ENCODE peak calls at places on chromosomes 4 and X, in ten cellular contexts. O is stimulated activated CD4-positive, alpha-beta T cell treated with anti-CD3 and anti-CD28 coated beads, Interleukin-4, amount 100 ng/mL, for 24 hours; L is stromal cell of bone marrow; E is astrocyte; W is ACHN; K is H4; G is GM03348; F is head of caudate nucleus; Q is hepatocyte; T is GM12865. C is an unnamed sample.

GRCh38 chr4:182897601-182898478 is 19.3 kb downstream of the DCTD start:
- DNase-seq in O (no peak), L (no peak), E (no peak), W (no peak), K (no peak), G (no peak), F (no peak), Q (peak), T (no peak), C (no peak)

GRCh38 chrX:13702390-13702789 is 13.5 kb downstream of the RAB9A start:
- DNase-seq in O (no peak), L (no peak), E (no peak), W (no peak), K (no peak), G (no peak), F (no peak), Q (no peak), T (no peak), C (no peak)

GRCh38 chr4:88457307-88458090 is 580 bp downstream of the HERC5 start:
- DNase-seq in O (peak), L (no peak), E (peak), W (peak), K (peak), G (peak), F (no peak), Q (peak), T (peak), C (peak)

GRCh38 chr4:141388483-141388882 is 167.8 kb downstream of the ZNF330 start:
- DNase-seq in O (no peak), L (no peak), E (peak), W (no peak), K (no peak), G (peak), F (no peak), Q (no peak), T (no peak), C (no peak)

GRCh38 chr4:114607086-114607485 is 8.5 kb downstream of the UGT8 start:
- DNase-seq in O (no peak), L (no peak), E (no peak), W (no peak), K (no peak), G (no peak), F (no peak), Q (no peak), T (no peak), C (no peak)

GRCh38 chr4:185796176-185796575 is 15.8 kb downstream of the SORBS2 start:
- DNase-seq in O (no peak), L (no peak), E (no peak), W (no peak), K (no peak), G (peak), F (no peak), Q (no peak), T (no peak), C (no peak)

GRCh38 chrX:154140206-154140605 is 3.8 kb upstream of the OPN1LW start:
- DNase-seq in O (no peak), L (no peak), E (no peak), W (no peak), K (no peak), G (no peak), F (no peak), Q (no peak), T (no peak), C (no peak)

GRCh38 chr4:145716661-145717200 is 36.8 kb downstream of the C4orf51 start:
- DNase-seq in O (no peak), L (no peak), E (no peak), W (no peak), K (no peak), G (no peak), F (no peak), Q (no peak), T (no peak), C (no peak)

GRCh38 chr4:18917689-18918088 is 896.1 kb upstream of the LCORL start:
- DNase-seq in O (no peak), L (no peak), E (peak), W (no peak), K (no peak), G (no peak), F (no peak), Q (no peak), T (no peak), C (no peak)

GRCh38 chrX:44183329-44183728 is 160.1 kb downstream of the EFHC2 start:
- DNase-seq in O (no peak), L (no peak), E (no peak), W (no peak), K (peak), G (no peak), F (no peak), Q (no peak), T (no peak), C (no peak)

GRCh38 chr4:155853189-155853588 is 12.9 kb downstream of the ASIC5 start:
- DNase-seq in O (no peak), L (no peak), E (no peak), W (no peak), K (no peak), G (no peak), F (no peak), Q (no peak), T (no peak), C (no peak)

GRCh38 chr4:75612306-75612705 is 18.0 kb downstream of the CDKL2 start:
- DNase-seq in O (no peak), L (no peak), E (no peak), W (no peak), K (no peak), G (no peak), F (no peak), Q (no peak), T (no peak), C (no peak)

GRCh38 chrX:151098996-151099395 is 77.4 kb upstream of the GPR50 start:
- DNase-seq in O (no peak), L (no peak), E (no peak), W (no peak), K (no peak), G (no peak), F (no peak), Q (no peak), T (no peak), C (no peak)

C was measured in T-cell.